ENCODE peak calls at places on chromosomes 5 and 9, in nine cellular contexts. O is aorta; S is stimulated activated CD8-positive, alpha-beta memory T cell treated with anti-CD3 and anti-CD28 coated beads, Interleukin-2, amount 100 ng/mL, for 48 hours; U is ELR; K is IMR-90; A is activated T-helper 9 cell treated with anti-CD3 and anti-CD28 coated beads, Interleukin-2, amount 50 U/mL, for 16 hours; G is activated T-helper 1 cell treated with anti-CD3 and anti-CD28 coated beads, Interleukin-2, amount 50 U/mL, for 16 hours; L is GM23248; V is CD8-positive, alpha-beta T cell. B is an unnamed sample.

GRCh38 chr5:17665836-17666235 is 31.6 kb downstream of the TAF11L14 start:
- DNase-seq in V (no peak), G (no peak), A (no peak), K (no peak), O (no peak), S (no peak), U (no peak), L (no peak), B (no peak)

GRCh38 chr5:172713113-172713808 is 57.7 kb downstream of the DUSP1 start:
- DNase-seq in U (peak), K (no peak), O (peak), L (peak), S (peak), V (peak), G (peak), A (peak), B (peak)

GRCh38 chr5:171647900-171648253 is 137.7 kb upstream of the SMIM23 start:
- DNase-seq in O (no peak), S (no peak), G (no peak), L (no peak), V (no peak), K (peak), A (no peak), U (no peak), B (no peak)

GRCh38 chr5:132546108-132546507 is 2.8 kb upstream of the IL5 start:
- DNase-seq in U (no peak), S (peak), O (no peak), A (no peak), K (no peak), L (no peak), G (no peak), V (no peak), B (no peak)

GRCh38 chr9:37876376-37876775 is 27.6 kb downstream of the SLC25A51 start:
- DNase-seq in L (no peak), U (no peak), S (no peak), K (peak), A (no peak), G (no peak), V (no peak), O (no peak), B (no peak)

GRCh38 chr9:89372230-89372816 is 54.0 kb downstream of the SECISBP2 start:
- DNase-seq in U (peak), V (peak), L (no peak), O (no peak), A (no peak), K (no peak), S (no peak), G (peak), B (peak)

GRCh38 chr5:177403826-177404640 is 3.6 kb upstream of the PFN3 start:
- DNase-seq in A (peak), V (peak), O (peak), L (peak), U (peak), S (peak), K (peak), G (peak), B (peak)

GRCh38 chr9:37262410-37262809 is 142.0 kb downstream of the ZCCHC7 start:
- DNase-seq in A (no peak), K (peak), G (no peak), U (peak), S (no peak), O (no peak), V (no peak), L (peak), B (no peak)

GRCh38 chr5:98372351-98372750 is 401.1 kb upstream of the RGMB start:
- DNase-seq in V (no peak), K (peak), L (no peak), S (no peak), U (no peak), A (no peak), G (no peak), O (no peak), B (no peak)

GRCh38 chr9:113541019-113541900 is 77.7 kb downstream of the RGS3 start:
- DNase-seq in O (no peak), V (no peak), G (no peak), S (no peak), A (no peak), L (peak), U (peak), K (peak), B (no peak)

GRCh38 chr5:160312139-160312959 is at the start of gene CCNJL:
- DNase-seq in A (no peak), L (peak), O (peak), K (peak), G (no peak), U (peak), S (no peak), V (no peak), B (peak)

GRCh38 chr9:133679466-133680051 is 43.4 kb downstream of the DBH start:
- DNase-seq in O (no peak), U (no peak), K (no peak), G (no peak), L (no peak), A (no peak), V (no peak), S (no peak), B (no peak)

GRCh38 chr5:180291943-180292831 is at the start of gene MAPK9:
- DNase-seq in V (peak), L (peak), S (peak), O (peak), A (peak), G (peak), U (peak), K (peak), B (peak)

GRCh38 chr5:88663793-88664216 is 219.2 kb downstream of the MEF2C start:
- DNase-seq in G (no peak), U (no peak), V (no peak), L (no peak), A (no peak), S (no peak), O (no peak), K (no peak), B (no peak)

B was measured in immature natural killer cell.